ENCODE peak calls at places on chromosome 20, in four cellular contexts. W is brain microvascular endothelial cell, U is ovary, S is A549. A is an unnamed sample.

GRCh38 chr20:61443541-61444126 is 191.6 kb downstream of the CDH4 start:
- DNase-seq in W (no peak), U (no peak), S (no peak), A (no peak)

GRCh38 chr20:58179083-58179431 is 49.4 kb downstream of the ANKRD60 start:
- DNase-seq in W (no peak), U (no peak), S (no peak), A (no peak)

GRCh38 chr20:16100767-16101166 is 472.5 kb downstream of the KIF16B start:
- DNase-seq in W (no peak), U (no peak), S (no peak), A (no peak)

GRCh38 chr20:16158090-16158975 is 414.9 kb downstream of the KIF16B start:
- DNase-seq in W (no peak), U (no peak), S (no peak), A (no peak)

GRCh38 chr20:1805161-1805581 is 90.0 kb upstream of the SIRPA start:
- DNase-seq in W (no peak), U (no peak), S (no peak), A (no peak)

GRCh38 chr20:53582574-53583351 is 10.9 kb downstream of the ZNF217 start:
- DNase-seq in W (peak; percentile 83), U (no peak), S (peak; percentile 71), A (no peak)

GRCh38 chr20:51828762-51829161 is 26.4 kb upstream of the SALL4 start:
- DNase-seq in W (peak; percentile 6), U (no peak), S (no peak), A (no peak)

GRCh38 chr20:23091741-23092408 is 5.8 kb upstream of the CD93 start:
- DNase-seq in W (no peak), U (no peak), S (no peak), A (peak; percentile 8)

GRCh38 chr20:47357296-47358051 is 975 bp upstream of the ZMYND8 start:
- DNase-seq in W (peak; percentile 90), U (peak; percentile 78), S (peak; percentile 96), A (peak; percentile 97)

GRCh38 chr20:13022401-13023170 is 13.8 kb downstream of the SPTLC3 start:
- DNase-seq in W (peak; percentile 73), U (no peak), S (no peak), A (no peak)

GRCh38 chr20:8933391-8933807 is 135.5 kb upstream of the PLCB4 start:
- DNase-seq in W (no peak), U (no peak), S (no peak), A (no peak)

GRCh38 chr20:57663241-57663640 is 43.0 kb upstream of the ZBP1 start:
- DNase-seq in W (no peak), U (no peak), S (no peak), A (no peak)

GRCh38 chr20:52191132-52191435 is 495 bp downstream of the ZFP64 start:
- DNase-seq in W (no peak), U (no peak), S (no peak), A (no peak)

GRCh38 chr20:23436681-23437080 is 2.8 kb upstream of the CSTL1 start:
- DNase-seq in W (peak; percentile 33), U (no peak), S (no peak), A (no peak)

GRCh38 chr20:8116067-8116811 is 15.8 kb upstream of the PLCB1 start:
- DNase-seq in W (no peak), U (no peak), S (no peak), A (no peak)

GRCh38 chr20:38692436-38693411 is 31.6 kb upstream of the SLC32A1 start:
- DNase-seq in W (peak; percentile 71), U (no peak), S (peak; percentile 57), A (no peak)

GRCh38 chr20:1324598-1325172 is 4.3 kb downstream of the SDCBP2 start:
- DNase-seq in W (peak; percentile 70), U (no peak), S (peak; percentile 42), A (peak; percentile 12)

GRCh38 chr20:38769376-38770295 is 21.4 kb downstream of the ACTR5 start:
- DNase-seq in W (no peak), U (no peak), S (no peak), A (no peak)

GRCh38 chr20:20373046-20373706 is 5.3 kb downstream of the INSM1 start:
- DNase-seq in W (no peak), U (no peak), S (no peak), A (no peak)

GRCh38 chr20:45934046-45934586 is 367 bp upstream of the PCIF1 start:
- DNase-seq in W (no peak), U (peak; percentile 76), S (peak; percentile 61), A (peak; percentile 76)

GRCh38 chr20:34045930-34046329 is 52.2 kb downstream of the RALY start:
- DNase-seq in W (no peak), U (no peak), S (no peak), A (no peak)

GRCh38 chr20:38645980-38646858 is 44.6 kb downstream of the ARHGAP40 start:
- DNase-seq in W (peak; percentile 16), U (peak; percentile 28), S (peak; percentile 71), A (peak; percentile 80)

GRCh38 chr20:19212524-19213502 is at the start of gene SLC24A3:
- DNase-seq in W (no peak), U (peak; percentile 82), S (peak; percentile 51), A (peak; percentile 30)

GRCh38 chr20:8837396-8837795 is 231.5 kb upstream of the PLCB4 start:
- DNase-seq in W (peak; percentile 44), U (no peak), S (peak; percentile 54), A (no peak)

GRCh38 chr20:8255945-8256632 is 124.0 kb downstream of the PLCB1 start:
- DNase-seq in W (no peak), U (no peak), S (no peak), A (no peak)

GRCh38 chr20:2751347-2751867 is 49.0 kb downstream of the CPXM1 start:
- DNase-seq in W (no peak), U (peak; percentile 20), S (peak; percentile 48), A (no peak)

GRCh38 chr20:44810061-44810390 is 320 bp downstream of the RIMS4 start:
- DNase-seq in W (no peak), U (no peak), S (no peak), A (no peak)

GRCh38 chr20:14234666-14235295 is 102.6 kb downstream of the FLRT3 start:
- DNase-seq in W (peak; percentile 34), U (no peak), S (peak; percentile 27), A (no peak)

GRCh38 chr20:59314872-59315500 is 14.6 kb downstream of the EDN3 start:
- DNase-seq in W (no peak), U (no peak), S (no peak), A (no peak)

GRCh38 chr20:8394308-8394945 is 262.4 kb downstream of the PLCB1 start:
- DNase-seq in W (peak; percentile 20), U (no peak), S (no peak), A (no peak)

DNA sequence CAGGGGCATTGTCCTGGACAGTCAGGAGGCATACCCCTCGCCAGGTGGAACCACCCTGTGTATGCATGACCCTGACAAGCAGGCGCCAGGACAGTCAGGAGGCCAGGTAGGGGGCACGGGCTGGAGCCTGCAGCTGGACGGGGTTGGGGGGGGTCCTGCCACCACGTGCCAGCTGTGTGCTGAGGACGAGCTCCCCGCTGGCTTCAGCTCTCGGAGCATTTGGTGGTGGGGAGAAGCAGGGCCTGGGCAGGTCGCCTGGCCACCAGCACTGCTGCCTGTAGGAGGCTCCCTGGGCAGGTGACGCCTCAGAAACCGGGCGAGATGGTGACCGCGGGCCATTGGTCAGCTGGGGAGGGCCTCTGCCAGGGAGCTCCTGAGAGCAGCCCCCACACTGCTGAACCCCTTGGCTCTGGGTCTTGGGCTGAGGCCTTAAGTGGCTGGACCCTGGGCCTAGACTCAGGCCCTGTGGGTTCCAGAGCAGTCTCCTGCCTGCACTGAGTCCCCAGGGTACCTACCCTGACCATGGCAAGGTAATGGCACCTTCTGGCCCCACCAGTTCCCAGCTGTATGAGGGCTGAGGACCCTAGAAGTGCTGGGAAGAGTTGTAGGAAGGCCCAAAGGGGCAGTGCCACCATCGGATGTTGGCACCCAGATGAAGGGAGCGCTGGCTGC is 794 bp downstream of the SLC17A9 start:
- DNase-seq in W (no peak), U (peak; percentile 44), S (no peak), A (no peak)
- H3K27ac ChIP-seq in W (peak overlapping the region; percentile 46), U (peak overlapping the region; percentile 96), S (no peak overlapping the region), A (peak overlapping the region; percentile 18)

DNA sequence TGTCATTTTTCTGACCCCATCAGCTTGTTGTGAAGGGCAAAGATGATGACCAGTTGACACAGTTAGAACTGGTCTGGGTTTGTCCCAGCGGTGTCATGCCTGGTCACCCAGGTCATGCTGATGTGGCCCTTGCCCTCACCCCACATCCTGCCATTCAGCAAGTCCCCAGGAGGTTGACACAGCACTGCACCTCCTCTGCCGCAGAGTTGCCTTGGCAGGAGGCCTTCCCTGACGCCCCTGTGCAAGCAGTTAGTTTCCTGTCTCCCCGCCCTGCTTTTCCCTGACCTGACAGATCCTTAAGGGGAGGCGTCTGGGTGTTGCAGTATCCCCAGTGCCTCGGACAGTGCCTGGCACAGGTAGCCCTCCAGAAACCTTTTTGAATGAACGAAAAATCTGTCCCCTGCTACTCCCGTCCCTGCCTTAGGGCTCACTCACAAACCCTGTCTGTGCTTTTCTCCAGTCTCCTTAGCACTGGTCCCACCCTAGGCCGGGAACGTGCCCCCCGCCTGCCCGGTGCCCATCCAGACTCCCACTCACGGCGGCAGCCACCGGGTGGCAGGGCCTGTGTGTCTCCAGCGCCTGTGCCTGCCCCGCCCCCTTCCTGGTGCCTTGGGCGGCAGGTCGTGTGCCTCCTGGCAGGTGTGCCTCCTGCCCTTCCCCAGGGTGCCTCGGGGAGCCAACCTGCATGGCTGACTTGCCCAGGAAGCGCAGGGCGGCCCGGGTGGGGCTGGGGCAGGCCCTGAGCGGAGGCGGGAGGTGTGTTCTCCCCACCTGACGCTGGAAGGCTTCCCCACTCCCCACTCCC is 146.3 kb upstream of the RNF24 start:
- DNase-seq in W (no peak), U (no peak), S (no peak), A (peak; percentile 85)
- H3K4me3 ChIP-seq in W (no peak overlapping the region), U (no peak overlapping the region), S (no peak overlapping the region), A (no peak overlapping the region)

DNA sequence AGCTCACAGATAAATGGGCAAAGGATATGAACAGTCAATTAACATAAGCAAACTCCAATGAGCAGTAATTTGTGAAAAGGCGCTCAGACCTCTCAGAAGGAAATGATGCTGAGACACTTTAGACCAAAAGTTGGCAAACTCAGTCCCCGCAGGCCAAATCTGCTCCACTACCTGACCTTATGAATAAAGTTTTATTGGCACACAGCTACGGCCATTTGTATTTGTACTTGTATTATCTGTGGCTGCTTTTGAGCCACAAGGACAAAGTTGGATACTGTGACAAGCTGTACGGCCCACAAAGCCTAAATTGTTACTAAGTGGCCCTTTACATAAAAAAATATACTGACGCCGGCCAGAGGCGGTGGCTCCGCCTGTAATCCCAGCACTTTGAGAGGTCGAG is 167.0 kb downstream of the PREX1 start:
- DNase-seq in W (no peak), U (no peak), S (no peak), A (no peak)
- H3K27ac ChIP-seq in W (no peak overlapping the region), U (no peak overlapping the region), S (no peak overlapping the region), A (no peak overlapping the region)

GRCh38 chr20:41005361-41005729 is 23.3 kb upstream of the TOP1 start:
- DNase-seq in W (peak; percentile 93), U (peak; percentile 63), S (peak; percentile 85), A (peak; percentile 82)
- H3K4me3 ChIP-seq in W (peak overlapping the region; percentile 51), U (no peak overlapping the region), S (no peak overlapping the region), A (no peak overlapping the region)

A was measured in pancreas.